ENCODE peak calls at places on chromosome 15, in five cellular contexts. X, S, K, L and Z are unnamed samples.
A peak's percentile ranks its signal among the peaks of the same experiment; 100 is the strongest.

GRCh38 chr15:81133782-81134461 is at the start of gene CFAP161:
- DNase-seq in X (no peak), S (peak; percentile 73), K (peak; percentile 97), L (no peak), Z (no peak)

GRCh38 chr15:65789105-65789504 is 3.0 kb downstream of the DENND4A start:
- DNase-seq in X (no peak), S (no peak), K (no peak), L (no peak), Z (no peak)

GRCh38 chr15:37061996-37062395 is 38.4 kb downstream of the MEIS2 start:
- DNase-seq in X (no peak), S (no peak), K (no peak), L (no peak), Z (no peak)

GRCh38 chr15:74391604-74392401 is 24.4 kb upstream of the CYP11A1 start:
- DNase-seq in X (no peak), S (no peak), K (no peak), L (no peak), Z (no peak)

GRCh38 chr15:39188930-39189329 is 391.9 kb upstream of the THBS1 start:
- DNase-seq in X (no peak), S (no peak), K (no peak), L (no peak), Z (no peak)

GRCh38 chr15:41695750-41696436 is 35.7 kb downstream of the MGA start:
- DNase-seq in X (no peak), S (peak; percentile 13), K (no peak), L (peak; percentile 24), Z (peak; percentile 23)

GRCh38 chr15:90143176-90143655 is 40.9 kb upstream of the IDH2 start:
- DNase-seq in X (peak; percentile 24), S (peak; percentile 26), K (peak; percentile 93), L (peak; percentile 43), Z (peak; percentile 60)

GRCh38 chr15:59232476-59232875 is 25.8 kb downstream of the LDHAL6B start:
- DNase-seq in X (no peak), S (no peak), K (no peak), L (no peak), Z (no peak)

GRCh38 chr15:43545426-43545825 is 28.0 kb downstream of the MAP1A start:
- DNase-seq in X (no peak), S (no peak), K (no peak), L (no peak), Z (no peak)

GRCh38 chr15:91974321-91974720 is 120.8 kb downstream of the SLCO3A1 start:
- DNase-seq in X (no peak), S (no peak), K (no peak), L (no peak), Z (no peak)

GRCh38 chr15:91855684-91856553 is 2.4 kb downstream of the SLCO3A1 start:
- DNase-seq in X (no peak), S (no peak), K (peak; percentile 68), L (peak; percentile 24), Z (no peak)

GRCh38 chr15:85463273-85463937 is 83.0 kb downstream of the AKAP13 start:
- DNase-seq in X (no peak), S (no peak), K (peak; percentile 65), L (no peak), Z (peak; percentile 67)

GRCh38 chr15:78210349-78210717 is 24.0 kb downstream of the ACSBG1 start:
- DNase-seq in X (no peak), S (no peak), K (no peak), L (no peak), Z (no peak)

GRCh38 chr15:99453646-99454045 is 112.1 kb upstream of the MEF2A start:
- DNase-seq in X (no peak), S (peak; percentile 3), K (no peak), L (no peak), Z (no peak)

GRCh38 chr15:90101969-90102890 is at the start of gene IDH2:
- DNase-seq in X (peak; percentile 44), S (peak; percentile 75), K (peak; percentile 97), L (peak; percentile 64), Z (peak; percentile 65)

GRCh38 chr15:29242466-29243242 is 27.0 kb downstream of the NSMCE3 start:
- DNase-seq in X (no peak), S (no peak), K (no peak), L (no peak), Z (no peak)

GRCh38 chr15:99755692-99756409 is 22.6 kb upstream of the LYSMD4 start:
- DNase-seq in X (no peak), S (peak; percentile 50), K (peak; percentile 76), L (peak; percentile 33), Z (peak; percentile 63)